ENCODE peak calls at places on chromosomes 5 and 9, in four cellular contexts. J is A549, E is upper lobe of left lung, K is HepG2. X is an unnamed sample.

GRCh38 chr5:54656261-54656728 is 138.7 kb downstream of the SNX18 start:
- ATAC-seq in J (no peak), K (no peak), E (peak; percentile 74), X (peak; percentile 88)

GRCh38 chr9:81035171-81035570 is 654.2 kb downstream of the TLE1 start:
- ATAC-seq in K (no peak), E (peak; percentile 43), J (no peak), X (no peak)

GRCh38 chr5:139601429-139601828 is 40.3 kb downstream of the UBE2D2 start:
- ATAC-seq in E (no peak), K (no peak), J (no peak), X (no peak)

GRCh38 chr5:137118629-137119028 is 380.5 kb downstream of the SPOCK1 start:
- ATAC-seq in K (no peak), E (no peak), J (no peak), X (no peak)

GRCh38 chr5:109053995-109054417 is 306.3 kb downstream of the FER start:
- ATAC-seq in K (no peak), J (no peak), E (no peak), X (no peak)

GRCh38 chr5:55037046-55037771 is 13.2 kb downstream of the GZMK start:
- ATAC-seq in J (no peak), K (no peak), E (peak; percentile 23), X (no peak)

GRCh38 chr9:3385871-3386270 is 139.9 kb downstream of the RFX3 start:
- ATAC-seq in K (no peak), E (no peak), J (no peak), X (no peak)

GRCh38 chr9:102669220-102669619 is 325.9 kb upstream of the CYLC2 start:
- ATAC-seq in K (no peak), E (no peak), J (no peak), X (no peak)

GRCh38 chr9:20356392-20357206 is 265.7 kb downstream of the MLLT3 start:
- ATAC-seq in J (peak; percentile 95), K (peak; percentile 96), E (peak; percentile 74), X (peak; percentile 74)

GRCh38 chr9:97846347-97846746 is 6.7 kb upstream of the FOXE1 start:
- ATAC-seq in K (no peak), J (peak; percentile 51), E (no peak), X (no peak)

GRCh38 chr9:112301420-112301819 is 32.0 kb downstream of the PTBP3 start:
- ATAC-seq in J (no peak), K (no peak), E (no peak), X (no peak)

GRCh38 chr9:87113892-87114291 is 166.6 kb upstream of the GAS1 start:
- ATAC-seq in J (no peak), E (no peak), K (no peak), X (no peak)

GRCh38 chr5:139156814-139157213 is 41.4 kb downstream of the SIL1 start:
- ATAC-seq in K (no peak), J (no peak), E (no peak), X (no peak)

GRCh38 chr9:134178781-134179551 is 14.6 kb upstream of the RNU6ATAC start:
- ATAC-seq in E (peak; percentile 60), J (peak; percentile 6), K (peak; percentile 15), X (peak; percentile 57)

GRCh38 chr9:134712922-134713321 is 71.3 kb downstream of the COL5A1 start:
- ATAC-seq in K (no peak), J (no peak), E (no peak), X (peak; percentile 78)

GRCh38 chr9:10331157-10331556 is 281.6 kb downstream of the PTPRD start:
- ATAC-seq in K (no peak), J (no peak), E (no peak), X (no peak)
- TF ChIP-seq EP300 in K (no peak), J (no peak), E (no peak), X (no peak)

GRCh38 chr5:142315231-142315900 is 9.5 kb downstream of the SPRY4 start:
- ATAC-seq in K (no peak), E (no peak), J (no peak), X (no peak)

GRCh38 chr5:142317673-142318261 is 7.1 kb downstream of the SPRY4 start:
- ATAC-seq in K (no peak), E (no peak), J (no peak), X (no peak)

GRCh38 chr5:142316051-142316450 is 8.8 kb downstream of the SPRY4 start:
- ATAC-seq in K (no peak), J (no peak), E (no peak), X (no peak)

GRCh38 chr5:142316681-142317080 is 8.1 kb downstream of the SPRY4 start:
- ATAC-seq in K (no peak), J (no peak), E (no peak), X (no peak)

GRCh38 chr5:142317173-142317572 is 7.6 kb downstream of the SPRY4 start:
- ATAC-seq in J (no peak), K (no peak), E (no peak), X (no peak)
- H3K27ac ChIP-seq in J (no peak overlapping the region), K (no peak overlapping the region), E (peak overlapping the region; percentile 43), X (no peak overlapping the region)

GRCh38 chr5:73485715-73486114 is 12.5 kb upstream of the BTF3 start:
- ATAC-seq in K (no peak), J (no peak), E (no peak), X (no peak)

GRCh38 chr5:73482383-73483193 is 15.7 kb upstream of the BTF3 start:
- ATAC-seq in E (no peak), J (no peak), K (no peak), X (no peak)

GRCh38 chr5:73486119-73486899 is 11.9 kb upstream of the BTF3 start:
- ATAC-seq in K (no peak), E (no peak), J (no peak), X (no peak)

GRCh38 chr5:73484511-73484910 is 13.7 kb upstream of the BTF3 start:
- ATAC-seq in J (no peak), K (no peak), E (no peak), X (no peak)

DNA sequence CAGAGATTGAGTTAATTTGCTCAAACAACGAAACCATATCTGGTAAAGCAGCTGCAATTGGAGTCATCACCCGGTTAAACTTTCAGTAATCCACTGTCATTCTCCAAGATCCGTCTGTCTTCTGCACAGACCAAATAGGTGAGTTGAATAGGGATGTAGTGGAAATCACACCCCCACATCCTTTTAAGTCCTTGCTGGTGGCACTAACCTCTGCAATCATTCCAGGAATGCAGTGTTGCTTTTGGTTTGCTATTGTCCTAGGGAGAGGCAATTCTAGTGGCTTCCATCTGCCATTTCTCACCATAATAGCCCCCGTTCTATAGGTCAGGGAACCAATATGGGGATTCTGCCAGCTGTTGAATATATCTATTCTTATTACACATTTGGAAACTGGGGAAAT is 14.6 kb upstream of the BTF3 start:
- ATAC-seq in E (no peak), K (no peak), J (no peak), X (no peak)
- TF ChIP-seq EP300 in E (no peak), K (no peak), J (no peak), X (no peak)

GRCh38 chr5:113264061-113264460 is 170.7 kb downstream of the TSSK1B start:
- ATAC-seq in J (no peak), E (no peak), K (no peak), X (no peak)
- H3K27ac ChIP-seq in J (no peak overlapping the region), E (no peak overlapping the region), K (no peak overlapping the region), X (peak overlapping the region; percentile 8)

GRCh38 chr5:38467353-38468040 is 88.9 kb downstream of the LIFR start:
- ATAC-seq in K (peak; percentile 20), E (peak; percentile 18), J (no peak), X (peak; percentile 39)

GRCh38 chr5:38468202-38468656 is 88.2 kb downstream of the LIFR start:
- ATAC-seq in K (peak; percentile 27), J (peak; percentile 72), E (peak; percentile 75), X (peak; percentile 50)

GRCh38 chr5:38469707-38470267 is 86.7 kb downstream of the LIFR start:
- ATAC-seq in E (no peak), K (no peak), J (no peak), X (no peak)

GRCh38 chr5:38466444-38467189 is 89.8 kb downstream of the LIFR start:
- ATAC-seq in J (peak; percentile 30), E (peak; percentile 9), K (no peak), X (peak; percentile 48)

GRCh38 chr5:38468978-38469706 is 87.3 kb downstream of the LIFR start:
- ATAC-seq in K (no peak), J (no peak), E (peak; percentile 67), X (peak; percentile 50)
- TF ChIP-seq EP300 in K (no peak), J (no peak), E (peak; percentile 82), X (no peak)

DNA sequence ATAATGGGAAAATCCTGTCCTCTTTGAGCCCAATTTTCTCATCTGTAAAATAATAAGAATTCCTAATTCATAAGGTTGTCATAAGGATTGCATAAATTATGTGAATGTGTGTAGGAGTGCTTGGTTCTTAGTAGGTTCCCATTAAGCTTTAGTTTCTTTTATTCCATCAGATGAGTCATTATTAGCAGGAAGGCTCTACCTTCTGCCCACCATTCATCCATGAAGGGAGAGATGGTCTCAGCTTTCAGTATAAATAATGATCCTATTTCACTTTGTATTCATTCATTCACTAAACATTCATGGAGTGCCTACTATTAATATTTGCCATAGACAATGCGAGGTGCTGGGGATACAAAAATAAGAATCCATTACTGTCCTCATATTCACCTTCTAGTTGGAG is 3.0 kb downstream of the CMYA5 start:
- ATAC-seq in J (no peak), K (no peak), E (no peak), X (no peak)
- H3K27ac ChIP-seq in J (no peak overlapping the region), K (no peak overlapping the region), E (no peak overlapping the region), X (no peak overlapping the region)

DNA sequence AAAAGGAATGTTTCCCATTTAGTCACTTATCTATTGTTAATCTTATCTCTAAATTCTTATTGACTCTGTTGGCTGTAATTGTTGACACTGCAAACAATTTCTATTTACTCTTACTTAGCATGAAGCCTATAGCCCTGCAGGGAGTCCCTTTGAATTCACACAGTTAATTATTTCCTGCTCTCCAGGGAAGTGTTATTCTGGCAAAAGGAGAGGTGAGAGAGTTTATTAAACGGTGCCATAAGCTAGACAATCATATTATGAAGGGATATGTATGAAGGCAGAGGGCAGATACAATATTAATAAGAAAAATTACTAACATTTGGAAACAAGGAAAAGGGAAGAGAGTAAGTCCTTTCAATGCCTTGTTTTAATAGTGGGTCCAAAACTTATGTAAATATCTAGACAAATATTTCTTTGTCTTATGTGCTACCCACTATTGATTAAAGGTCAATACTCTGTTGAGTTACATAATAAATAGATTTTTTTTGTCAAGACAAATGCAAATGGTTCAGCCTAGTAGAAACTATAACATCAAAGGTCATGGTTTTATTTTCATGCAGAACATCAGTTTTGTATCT is 107.1 kb downstream of the CDH18 start:
- ATAC-seq in E (no peak), J (no peak), K (peak; percentile 100), X (no peak)
- TF ChIP-seq EP300 in E (no peak), J (no peak), K (no peak), X (no peak)

GRCh38 chr9:136996361-136997281 is at the start of gene CLIC3:
- ATAC-seq in K (peak; percentile 66), E (peak; percentile 18), J (peak; percentile 26), X (no peak)
- H3K27ac ChIP-seq in K (no peak within 1 kb of the TSS), E (peak within 1 kb of the TSS; percentile 90), J (peak within 1 kb of the TSS; percentile 59), X (no peak within 1 kb of the TSS)

GRCh38 chr5:132464155-132464939 is 26.2 kb downstream of the IRF1 start:
- ATAC-seq in J (no peak), K (peak; percentile 5), E (no peak), X (no peak)

GRCh38 chr5:132468665-132469379 is 21.8 kb downstream of the IRF1 start:
- ATAC-seq in E (no peak), J (no peak), K (no peak), X (no peak)

GRCh38 chr5:132465095-132465707 is 25.4 kb downstream of the IRF1 start:
- ATAC-seq in J (no peak), E (no peak), K (no peak), X (no peak)

GRCh38 chr5:132467292-132467984 is 23.1 kb downstream of the IRF1 start:
- ATAC-seq in E (peak; percentile 31), J (no peak), K (peak; percentile 35), X (no peak)

GRCh38 chr5:132466453-132467291 is 23.9 kb downstream of the IRF1 start:
- ATAC-seq in E (peak; percentile 77), J (no peak), K (peak; percentile 58), X (peak; percentile 23)
- TF ChIP-seq EP300 in E (no peak), J (no peak), K (no peak), X (no peak)